ENCODE peak calls at places on chromosomes 4 and X, in ten cellular contexts. L is GM04504, E is foreskin fibroblast, P is A172, O is ascending aorta, U is astrocyte of the spinal cord, Z is HCEC 1CT, Y is occipital lobe, R is stromal cell of bone marrow, N is psoas muscle. H is an unnamed sample.

GRCh38 chr4:7800410-7800809 is 139.3 kb downstream of the AFAP1 start:
- DNase-seq in L (no peak), E (no peak), P (no peak), O (no peak), U (no peak), Z (no peak), Y (no peak), R (no peak), N (no peak), H (no peak)

GRCh38 chr4:85274955-85275354 is 200.0 kb upstream of the ARHGAP24 start:
- DNase-seq in L (no peak), E (no peak), P (no peak), O (no peak), U (no peak), Z (no peak), Y (no peak), R (no peak), N (no peak), H (no peak)

GRCh38 chrX:43386872-43387271 is 269.2 kb upstream of the MAOA start:
- DNase-seq in L (no peak), E (no peak), P (no peak), O (no peak), U (no peak), Z (no peak), Y (no peak), R (no peak), N (no peak), H (no peak)

GRCh38 chrX:154051210-154051810 is 31.6 kb upstream of the IRAK1 start:
- DNase-seq in L (peak), E (peak), P (peak), O (peak), U (peak), Z (peak), Y (peak), R (peak), N (peak), H (no peak)

GRCh38 chrX:40964633-40965586 is 120.3 kb upstream of the USP9X start:
- DNase-seq in L (no peak), E (no peak), P (peak), O (no peak), U (no peak), Z (no peak), Y (no peak), R (no peak), N (no peak), H (no peak)

GRCh38 chr4:105895609-105896460 is 564 bp downstream of the NPNT start:
- DNase-seq in L (no peak), E (peak), P (no peak), O (no peak), U (peak), Z (no peak), Y (no peak), R (no peak), N (peak), H (no peak)

GRCh38 chrX:38668788-38669187 is 107.4 kb downstream of the TSPAN7 start:
- DNase-seq in L (no peak), E (no peak), P (no peak), O (no peak), U (no peak), Z (no peak), Y (no peak), R (no peak), N (no peak), H (no peak)

GRCh38 chr4:1249731-1250526 is 999 bp upstream of the CTBP1 start:
- DNase-seq in L (peak), E (peak), P (no peak), O (no peak), U (peak), Z (no peak), Y (no peak), R (no peak), N (peak), H (no peak)

GRCh38 chr4:54924891-54925290 is 200.5 kb downstream of the KDR start:
- DNase-seq in L (no peak), E (no peak), P (peak), O (no peak), U (no peak), Z (no peak), Y (no peak), R (no peak), N (no peak), H (no peak)

GRCh38 chrX:79259073-79259689 is 108.0 kb downstream of the ITM2A start:
- DNase-seq in L (no peak), E (peak), P (no peak), O (no peak), U (no peak), Z (no peak), Y (peak), R (no peak), N (no peak), H (no peak)

GRCh38 chrX:27918799-27919198 is 62.5 kb downstream of the DCAF8L1 start:
- DNase-seq in L (no peak), E (no peak), P (peak), O (no peak), U (peak), Z (no peak), Y (no peak), R (no peak), N (no peak), H (no peak)

GRCh38 chr4:84994280-84994679 is 27.8 kb upstream of the WDFY3 start:
- DNase-seq in L (no peak), E (no peak), P (no peak), O (no peak), U (peak), Z (no peak), Y (no peak), R (peak), N (no peak), H (no peak)

GRCh38 chr4:2091990-2092652 is 33.0 kb downstream of the NAT8L start:
- DNase-seq in L (no peak), E (no peak), P (no peak), O (no peak), U (no peak), Z (no peak), Y (no peak), R (no peak), N (no peak), H (no peak)

GRCh38 chr4:153773236-153773690 is 13.4 kb upstream of the RNF175 start:
- DNase-seq in L (no peak), E (peak), P (no peak), O (no peak), U (no peak), Z (no peak), Y (no peak), R (no peak), N (no peak), H (no peak)

GRCh38 chr4:7155611-7156071 is 36.7 kb upstream of the SORCS2 start:
- DNase-seq in L (no peak), E (peak), P (peak), O (no peak), U (no peak), Z (no peak), Y (no peak), R (peak), N (no peak), H (no peak)

GRCh38 chr4:169968999-169969398 is 57.2 kb downstream of the MFAP3L start:
- DNase-seq in L (peak), E (peak), P (peak), O (no peak), U (peak), Z (no peak), Y (no peak), R (peak), N (no peak), H (no peak)

GRCh38 chr4:749771-750666 is 44.4 kb downstream of the PCGF3 start:
- DNase-seq in L (no peak), E (no peak), P (no peak), O (no peak), U (peak), Z (peak), Y (no peak), R (peak), N (peak), H (no peak)

GRCh38 chr4:53854991-53855885 is 209.2 kb downstream of the CHIC2 start:
- DNase-seq in L (peak), E (peak), P (no peak), O (no peak), U (peak), Z (peak), Y (no peak), R (peak), N (no peak), H (no peak)

GRCh38 chr4:24853142-24853541 is 57.8 kb downstream of the SOD3 start:
- DNase-seq in L (no peak), E (no peak), P (no peak), O (no peak), U (peak), Z (peak), Y (no peak), R (peak), N (no peak), H (no peak)

GRCh38 chr4:138494931-138495330 is 252.8 kb upstream of the SLC7A11 start:
- DNase-seq in L (peak), E (peak), P (peak), O (no peak), U (peak), Z (no peak), Y (peak), R (no peak), N (no peak), H (peak)

GRCh38 chr4:166432125-166432524 is 559.1 kb downstream of the TLL1 start:
- DNase-seq in L (no peak), E (no peak), P (no peak), O (no peak), U (no peak), Z (no peak), Y (no peak), R (no peak), N (no peak), H (no peak)

GRCh38 chr4:33025236-33025635 is 2305.1 kb downstream of the PCDH7 start:
- DNase-seq in L (no peak), E (peak), P (no peak), O (no peak), U (no peak), Z (no peak), Y (no peak), R (no peak), N (no peak), H (no peak)

GRCh38 chrX:154750301-154751120 is at the start of gene GAB3:
- DNase-seq in L (no peak), E (peak), P (no peak), O (no peak), U (peak), Z (peak), Y (no peak), R (no peak), N (peak), H (no peak)

GRCh38 chr4:184417802-184418511 is 56.4 kb downstream of the IRF2 start:
- DNase-seq in L (peak), E (peak), P (peak), O (no peak), U (peak), Z (peak), Y (peak), R (peak), N (no peak), H (no peak)